ENCODE peak calls at places on chromosomes 4 and X, in six cellular contexts. Z is neuronal stem cell, C is IMR-90, O is mesendoderm, B is mesenchymal stem cell, Q is H1. P is an unnamed sample. For H3K79me1 and H3K36me3, the result is how much of the 10 kb centered on the place peaks cover.

GRCh38 chr4:54726907-54727306 is 69.2 kb downstream of the KIT start:
- DNase-seq in O (no peak), Q (no peak), B (no peak), Z (no peak), C (no peak), P (no peak)

GRCh38 chrX:66638591-66639500 is at the start of gene EDA2R:
- DNase-seq in Q (peak), O (peak), Z (peak), B (peak), C (peak), P (peak)

GRCh38 chr4:141117935-141118334 is 15.3 kb downstream of the RNF150 start:
- DNase-seq in Z (no peak), C (no peak), O (peak), B (no peak), Q (no peak), P (no peak)

GRCh38 chr4:87491436-87491835 is 37.7 kb downstream of the SPARCL1 start:
- DNase-seq in C (no peak), O (no peak), Q (no peak), Z (no peak), B (no peak), P (no peak)

GRCh38 chr4:159273126-159273438 is 170.2 kb downstream of the RAPGEF2 start:
- DNase-seq in C (no peak), B (peak), O (no peak), Q (no peak), Z (no peak), P (no peak)

GRCh38 chrX:8067754-8068469 is 103.2 kb downstream of the VCX2 start:
- DNase-seq in Z (no peak), O (no peak), Q (no peak), B (peak), C (peak), P (no peak)

GRCh38 chr4:10015140-10015753 is 6.0 kb downstream of the SLC2A9 start:
- DNase-seq in C (peak), B (no peak), Z (peak), O (peak), Q (peak), P (no peak)

GRCh38 chrX:14936561-14936960 is 63.3 kb downstream of the MOSPD2 start:
- DNase-seq in O (peak), B (peak), C (peak), Q (no peak), Z (no peak), P (peak)

GRCh38 chr4:31106419-31106818 is 386.2 kb downstream of the PCDH7 start:
- DNase-seq in C (no peak), O (no peak), B (no peak), Q (no peak), Z (no peak), P (no peak)

GRCh38 chrX:15973941-15974340 is 119.3 kb upstream of the AP1S2 start:
- DNase-seq in Z (no peak), O (no peak), Q (no peak), B (no peak), C (no peak), P (no peak)

GRCh38 chrX:148928803-148929202 is 428.4 kb downstream of the AFF2 start:
- DNase-seq in B (no peak), Z (no peak), C (peak), O (no peak), Q (no peak), P (no peak)

GRCh38 chr4:169485791-169486742 is 126.3 kb downstream of the NEK1 start:
- DNase-seq in Q (peak), O (peak), Z (peak), C (peak), B (peak), P (peak)

GRCh38 chr4:75490155-75490554 is 24.0 kb downstream of the RCHY1 start:
- DNase-seq in B (peak), C (peak), O (peak), Z (no peak), Q (no peak), P (no peak)

GRCh38 chrX:100615015-100615414 is 21.6 kb downstream of the TSPAN6 start:
- DNase-seq in Q (no peak), O (peak), Z (no peak), B (peak), C (peak), P (peak)

GRCh38 chr4:118348886-118349285 is 3.9 kb downstream of the PRSS12 start:
- DNase-seq in Q (no peak), B (no peak), C (no peak), O (no peak), Z (no peak), P (peak)

GRCh38 chr4:2651998-2652397 is 104.1 kb downstream of the TNIP2 start:
- DNase-seq in C (no peak), Z (no peak), B (no peak), Q (no peak), O (no peak), P (no peak)

GRCh38 chr4:141350122-141350904 is 129.6 kb downstream of the ZNF330 start:
- DNase-seq in Z (no peak), Q (no peak), C (peak), B (peak), O (peak), P (no peak)

GRCh38 chrX:53356186-53356585 is 66.3 kb downstream of the SMC1A start:
- DNase-seq in O (peak), Q (peak), B (no peak), C (no peak), Z (no peak), P (peak)

GRCh38 chr4:26871611-26872010 is 11.0 kb downstream of the STIM2 start:
- DNase-seq in Q (no peak), B (no peak), O (peak), Z (no peak), C (peak), P (peak)

GRCh38 chr4:15003441-15003890 is 1.2 kb downstream of the CPEB2 start:
- DNase-seq in O (peak), B (peak), Z (peak), Q (peak), C (peak), P (no peak)

GRCh38 chrX:155056877-155057792 is 13.8 kb downstream of the CMC4 start:
- DNase-seq in Z (peak), C (peak), Q (peak), O (peak), B (peak), P (peak)

GRCh38 chrX:85108165-85108564 is 104.5 kb downstream of the APOOL start:
- DNase-seq in O (no peak), Z (no peak), B (no peak), C (no peak), Q (no peak), P (no peak)

GRCh38 chr4:42345962-42346544 is 51.2 kb upstream of the SHISA3 start:
- DNase-seq in B (no peak), O (no peak), Q (no peak), C (no peak), Z (no peak), P (no peak)

GRCh38 chrX:105167233-105167632 is 53.3 kb downstream of the TEX13A start:
- DNase-seq in Z (no peak), C (no peak), O (no peak), B (no peak), Q (no peak), P (peak)

GRCh38 chr4:177413092-177413491 is 29.1 kb downstream of the AGA start:
- DNase-seq in Z (no peak), O (no peak), Q (no peak), B (no peak), C (no peak), P (no peak)

GRCh38 chrX:131812847-131813825 is 210.0 kb upstream of the STK26 start:
- DNase-seq in O (no peak), B (no peak), Z (no peak), C (peak), Q (no peak), P (peak)

GRCh38 chr4:10182446-10183424 is 66.1 kb upstream of the WDR1 start:
- DNase-seq in Z (no peak), Q (no peak), C (no peak), B (no peak), O (no peak), P (no peak)

GRCh38 chr4:71711044-71711984 is 72.6 kb downstream of the GC start:
- DNase-seq in B (no peak), O (no peak), Q (no peak), C (no peak), Z (no peak), P (no peak)

GRCh38 chr4:23061431-23061830 is 368.7 kb downstream of the GBA3 start:
- DNase-seq in Z (no peak), C (no peak), O (no peak), Q (no peak), B (no peak), P (no peak)

GRCh38 chr4:83535520-83535944 is 376 bp upstream of the GPAT3 start:
- DNase-seq in B (peak), Z (peak), O (peak), C (peak), Q (peak), P (peak)

GRCh38 chrX:30302957-30303356 is 6.2 kb downstream of the NR0B1 start:
- DNase-seq in Q (no peak), B (no peak), C (no peak), O (no peak), Z (no peak), P (no peak)

GRCh38 chr4:132180020-132180427 is 969.1 kb upstream of the PCDH10 start:
- DNase-seq in Z (no peak), O (no peak), C (peak), B (peak), Q (no peak), P (no peak)

GRCh38 chr4:13176603-13177190 is 307.4 kb downstream of the RAB28 start:
- DNase-seq in Z (no peak), O (peak), Q (no peak), B (peak), C (no peak), P (no peak)

GRCh38 chr4:4627906-4628305 is 86.1 kb upstream of the STX18 start:
- DNase-seq in Z (no peak), Q (no peak), C (no peak), B (no peak), O (no peak), P (no peak)

GRCh38 chrX:73944582-73944947 is 359.4 kb upstream of the ZCCHC13 start:
- DNase-seq in Q (no peak), B (no peak), Z (no peak), C (peak), O (peak), P (no peak)

GRCh38 chrX:109774706-109775105 is 41.6 kb upstream of the ACSL4 start:
- DNase-seq in B (peak), Z (no peak), C (peak), O (no peak), Q (no peak), P (no peak)

GRCh38 chr4:125434136-125434535 is 119.4 kb downstream of the FAT4 start:
- DNase-seq in C (peak), Q (no peak), O (no peak), B (peak), Z (no peak), P (peak)

GRCh38 chr4:29805245-29805644 is 914.9 kb upstream of the PCDH7 start:
- DNase-seq in B (peak), Z (no peak), C (peak), Q (peak), O (peak), P (no peak)

GRCh38 chr4:110041742-110042141 is 129.1 kb downstream of the EGF start:
- DNase-seq in O (no peak), Q (no peak), B (no peak), Z (no peak), C (no peak), P (no peak)

GRCh38 chr4:110049951-110050925 is 137.6 kb downstream of the EGF start:
- DNase-seq in Q (peak), Z (peak), O (peak), C (peak), B (peak), P (peak)

GRCh38 chr4:110042540-110043517 is 130.1 kb downstream of the EGF start:
- DNase-seq in C (no peak), Z (no peak), B (no peak), Q (no peak), O (peak), P (no peak)

DNA sequence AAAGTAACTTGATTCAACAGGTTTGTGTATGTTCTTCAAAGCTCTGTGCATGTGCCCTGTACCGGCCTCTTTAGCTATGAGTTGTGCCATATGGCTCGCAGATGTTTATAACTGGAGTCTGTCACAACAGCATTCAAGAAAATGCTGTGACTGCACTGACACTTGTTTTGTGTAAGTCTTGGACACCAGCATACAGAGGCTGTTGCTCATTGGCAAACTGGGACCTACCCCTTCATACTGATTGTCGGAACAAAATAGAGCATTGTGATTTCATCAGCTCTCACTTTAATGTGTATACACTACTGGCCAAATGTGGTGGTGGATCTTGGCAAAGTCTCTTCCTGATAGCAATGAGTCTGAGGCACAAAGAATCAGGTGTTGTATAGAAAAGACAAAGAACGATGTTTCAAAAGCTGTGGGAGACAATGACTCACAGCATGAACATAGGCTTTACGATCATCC is 133.9 kb downstream of the EGF start:
- DNase-seq in Q (no peak), O (no peak), C (peak), Z (no peak), B (peak), P (no peak)
- H3K79me1 ChIP-seq in Q (under half), O (under half), C (under half), Z (under half), B (under half), P (under half)

DNA sequence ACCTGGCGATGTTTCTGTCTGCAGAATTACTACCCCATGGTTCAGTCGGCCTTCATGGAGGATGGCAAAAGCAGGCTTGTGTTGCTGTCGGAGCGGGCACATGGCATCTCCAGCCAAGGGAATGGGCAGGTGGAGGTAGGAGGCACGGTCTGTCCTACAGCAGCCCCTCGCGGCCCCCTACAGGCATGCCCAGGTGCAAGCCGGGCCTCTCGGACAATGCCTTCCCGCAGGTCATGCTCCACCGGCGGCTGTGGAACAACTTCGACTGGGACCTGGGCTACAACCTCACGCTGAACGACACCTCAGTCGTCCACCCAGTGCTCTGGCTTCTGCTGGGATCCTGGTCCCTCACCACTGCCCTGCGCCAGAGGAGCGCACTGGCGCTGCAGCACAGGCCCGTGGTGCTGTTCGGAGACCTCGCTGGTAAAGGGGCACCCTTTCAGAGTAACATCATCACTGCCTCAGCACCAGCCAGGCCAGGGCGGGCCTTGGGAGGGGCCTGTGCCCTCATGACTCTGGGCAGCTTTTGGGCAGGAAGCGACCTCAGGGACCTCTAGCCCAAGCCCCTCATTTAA is 29.5 kb upstream of the MRFAP1 start:
- DNase-seq in B (no peak), Z (no peak), O (no peak), Q (no peak), C (no peak), P (no peak)
- H3K36me3 ChIP-seq in B (half or more), Z (under half), O (under half), Q (under half), C (under half), P (under half)

DNA sequence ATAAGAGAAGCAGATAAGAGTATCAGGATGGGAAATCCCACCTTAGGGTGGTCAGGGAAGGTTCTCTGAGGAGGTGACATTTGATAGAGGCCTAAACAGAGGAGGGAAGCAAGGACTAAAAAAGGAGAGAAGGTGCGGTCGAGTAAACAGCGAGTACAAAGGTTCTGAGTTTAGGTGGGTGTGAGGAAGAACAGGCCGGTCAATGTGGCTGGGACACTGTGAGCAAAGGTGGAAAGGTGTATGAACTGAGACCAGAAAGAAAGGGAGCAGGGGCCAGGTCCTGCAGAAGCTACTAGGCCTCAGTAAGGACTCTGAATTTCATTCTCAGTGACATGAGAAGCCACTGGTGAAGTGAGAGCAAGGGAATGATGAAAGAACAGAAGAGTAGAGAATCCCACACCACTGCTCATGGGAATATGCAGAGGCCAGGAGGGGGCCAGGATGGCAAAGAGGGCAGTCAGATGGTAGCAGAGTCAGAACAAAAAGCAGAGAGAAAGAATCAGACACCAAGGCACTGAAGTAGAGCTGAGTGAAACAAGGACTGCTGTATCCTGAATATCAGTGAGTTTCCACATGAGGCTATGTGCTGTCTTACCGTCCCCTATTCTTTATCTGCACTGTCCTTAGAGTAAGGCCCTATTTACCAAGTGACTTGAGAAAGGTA is 18.0 kb downstream of the PRSS48 start:
- DNase-seq in C (no peak), Q (no peak), Z (no peak), O (no peak), B (no peak), P (no peak)
- H3K23ac ChIP-seq in C (no peak), Q (no peak), Z (no peak), O (no peak), B (no peak), P (peak)

GRCh38 chr4:183352546-183352945 is 30.3 kb upstream of the CLDN24 start:
- DNase-seq in Z (no peak), Q (no peak), B (no peak), O (no peak), C (no peak), P (no peak)
- H3K79me1 ChIP-seq in Z (under half), Q (under half), B (under half), O (under half), C (under half), P (under half)

GRCh38 chr4:528296-528695 is 29.3 kb downstream of the PIGG start:
- DNase-seq in C (no peak), O (no peak), Q (no peak), B (no peak), Z (no peak), P (peak)
- H3K36me3 ChIP-seq in C (half or more), O (under half), Q (under half), B (half or more), Z (under half), P (half or more)

DNA sequence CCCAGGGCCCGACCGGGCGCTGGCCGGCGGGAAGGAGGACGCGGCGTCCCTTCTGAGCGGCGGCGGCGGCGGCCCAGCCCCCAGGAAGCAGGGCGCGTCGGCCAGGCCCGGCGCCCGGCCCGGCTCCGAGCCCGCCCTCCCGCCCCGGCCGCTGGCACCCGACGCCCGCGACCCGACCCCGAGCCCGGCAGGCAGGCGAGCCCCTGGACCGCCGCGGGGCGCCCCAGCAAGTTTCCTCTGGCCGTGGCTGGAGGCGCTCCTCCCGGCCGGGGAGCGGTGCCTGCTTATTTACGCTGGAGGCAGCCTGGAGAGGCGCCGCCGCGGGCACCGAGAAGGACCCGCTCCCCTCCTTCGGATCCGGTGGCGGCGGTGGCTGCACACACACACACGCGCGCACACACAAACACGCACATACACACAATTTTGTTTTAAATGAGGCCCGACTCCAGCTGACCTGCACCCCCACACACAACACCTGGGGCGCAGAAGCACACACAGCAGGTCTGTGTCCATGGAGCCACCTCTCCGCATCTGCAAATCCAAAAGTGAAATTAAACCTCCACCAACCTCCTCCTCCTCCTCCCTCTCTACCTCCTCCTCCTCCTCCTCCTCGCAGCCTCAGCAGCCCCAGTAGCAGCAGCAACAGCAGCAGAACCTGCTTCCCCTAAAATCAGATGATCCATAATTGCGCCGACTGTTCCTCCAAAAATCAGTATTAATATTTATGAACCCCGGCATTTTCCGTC is 662 bp downstream of the IRF2 start:
- DNase-seq in Z (peak), C (peak), O (peak), B (peak), Q (peak), P (peak)
- H3K23ac ChIP-seq in Z (peak), C (peak), O (peak), B (peak), Q (no peak), P (no peak)

GRCh38 chr4:79404666-79405065 is 3.4 kb downstream of the GK2 start:
- DNase-seq in B (no peak), Z (no peak), Q (no peak), O (no peak), C (no peak), P (no peak)

GRCh38 chr4:79399076-79399475 is 9.0 kb downstream of the GK2 start:
- DNase-seq in Z (no peak), B (no peak), O (no peak), Q (no peak), C (no peak), P (no peak)

GRCh38 chr4:79402452-79402851 is 5.6 kb downstream of the GK2 start:
- DNase-seq in Z (no peak), C (no peak), B (no peak), O (peak), Q (no peak), P (no peak)

GRCh38 chr4:79408063-79408462 is at the start of gene GK2:
- DNase-seq in C (no peak), B (no peak), O (no peak), Q (no peak), Z (no peak), P (no peak)

DNA sequence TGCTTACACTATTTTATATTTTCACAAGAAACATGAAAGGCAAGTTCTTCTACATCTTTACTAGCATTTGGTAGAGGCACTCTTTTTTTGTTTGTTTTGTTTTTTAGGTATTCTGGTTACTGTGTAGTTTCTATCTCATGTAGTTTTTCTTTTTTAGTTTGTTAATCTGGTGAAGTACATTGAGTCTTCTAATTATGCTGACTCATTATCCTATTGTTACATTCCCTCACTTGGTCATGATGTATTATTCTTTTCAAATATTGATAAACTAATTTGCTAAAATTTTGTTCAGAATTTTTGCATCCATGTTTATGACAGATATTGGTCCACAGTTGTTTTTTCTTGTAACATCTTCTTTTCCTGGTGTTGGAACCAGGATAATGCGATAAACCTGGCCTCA is 4.7 kb downstream of the GK2 start:
- DNase-seq in Z (no peak), Q (no peak), O (no peak), C (no peak), B (no peak), P (no peak)
- H3K79me1 ChIP-seq in Z (under half), Q (under half), O (under half), C (under half), B (under half), P (under half)

GRCh38 chr4:48222491-48222890 is 47.1 kb downstream of the TEC start:
- DNase-seq in Q (no peak), Z (no peak), O (no peak), C (no peak), B (no peak), P (no peak)
- H3K36me3 ChIP-seq in Q (under half), Z (under half), O (under half), C (under half), B (under half), P (under half)

P was measured in trophoblast cell.